ENCODE peak calls at places on chromosomes 1 and 21, in seven cellular contexts. One of them, this sample, is unnamed.

GRCh38 chr21:42534361-42534900 is 20.8 kb downstream of the SLC37A1 start:
- DNase-seq in DND-41: peak; percentile 23
- DNase-seq in fibroblast of lung: no peak
- DNase-seq in AG10803: no peak
- DNase-seq in heart left ventricle: peak; percentile 62
- DNase-seq in tibial artery: peak; percentile 47
- DNase-seq in fibroblast of mammary gland: no peak
- DNase-seq in this sample: no peak

GRCh38 chr1:246367046-246367445 is 140.0 kb downstream of the SMYD3 start:
- DNase-seq in DND-41: no peak
- DNase-seq in fibroblast of lung: no peak
- DNase-seq in AG10803: peak; percentile 1
- DNase-seq in heart left ventricle: no peak
- DNase-seq in tibial artery: no peak
- DNase-seq in fibroblast of mammary gland: no peak
- DNase-seq in this sample: no peak

GRCh38 chr1:111801071-111801850 is 45.6 kb downstream of the DDX20 start:
- DNase-seq in DND-41: no peak
- DNase-seq in fibroblast of lung: no peak
- DNase-seq in AG10803: no peak
- DNase-seq in heart left ventricle: peak; percentile 82
- DNase-seq in tibial artery: no peak
- DNase-seq in fibroblast of mammary gland: no peak
- DNase-seq in this sample: no peak

GRCh38 chr21:45406801-45407628 is 2.0 kb downstream of the COL18A1 start:
- DNase-seq in DND-41: no peak
- DNase-seq in fibroblast of lung: no peak
- DNase-seq in AG10803: no peak
- DNase-seq in heart left ventricle: peak; percentile 23
- DNase-seq in tibial artery: no peak
- DNase-seq in fibroblast of mammary gland: peak; percentile 44
- DNase-seq in this sample: no peak

GRCh38 chr21:34360488-34361241 is 3.1 kb upstream of the KCNE2 start:
- DNase-seq in DND-41: no peak
- DNase-seq in fibroblast of lung: no peak
- DNase-seq in AG10803: no peak
- DNase-seq in heart left ventricle: no peak
- DNase-seq in tibial artery: no peak
- DNase-seq in fibroblast of mammary gland: no peak
- DNase-seq in this sample: no peak

GRCh38 chr21:33042812-33043211 is 17.1 kb downstream of the OLIG2 start:
- DNase-seq in DND-41: no peak
- DNase-seq in fibroblast of lung: peak; percentile 93
- DNase-seq in AG10803: peak; percentile 76
- DNase-seq in heart left ventricle: no peak
- DNase-seq in tibial artery: no peak
- DNase-seq in fibroblast of mammary gland: peak; percentile 93
- DNase-seq in this sample: peak; percentile 71

GRCh38 chr21:31326478-31327247 is 17.4 kb downstream of the TIAM1 start:
- DNase-seq in DND-41: peak; percentile 65
- DNase-seq in fibroblast of lung: peak; percentile 60
- DNase-seq in AG10803: peak; percentile 18
- DNase-seq in heart left ventricle: no peak
- DNase-seq in tibial artery: no peak
- DNase-seq in fibroblast of mammary gland: peak; percentile 69
- DNase-seq in this sample: no peak

GRCh38 chr1:218165687-218166088 is 119.4 kb upstream of the RRP15 start:
- DNase-seq in DND-41: no peak
- DNase-seq in fibroblast of lung: no peak
- DNase-seq in AG10803: no peak
- DNase-seq in heart left ventricle: no peak
- DNase-seq in tibial artery: no peak
- DNase-seq in fibroblast of mammary gland: no peak
- DNase-seq in this sample: no peak

GRCh38 chr1:211732276-211732571 is 56.8 kb upstream of the NEK2 start:
- DNase-seq in DND-41: no peak
- DNase-seq in fibroblast of lung: no peak
- DNase-seq in AG10803: no peak
- DNase-seq in heart left ventricle: no peak
- DNase-seq in tibial artery: no peak
- DNase-seq in fibroblast of mammary gland: no peak
- DNase-seq in this sample: no peak

GRCh38 chr1:182193908-182194550 is 132.5 kb upstream of the ZNF648 start:
- DNase-seq in DND-41: no peak
- DNase-seq in fibroblast of lung: peak; percentile 39
- DNase-seq in AG10803: peak; percentile 96
- DNase-seq in heart left ventricle: no peak
- DNase-seq in tibial artery: peak; percentile 81
- DNase-seq in fibroblast of mammary gland: peak; percentile 98
- DNase-seq in this sample: peak; percentile 49

GRCh38 chr1:67534627-67535065 is 104.4 kb upstream of the SERBP1 start:
- DNase-seq in DND-41: no peak
- DNase-seq in fibroblast of lung: peak; percentile 73
- DNase-seq in AG10803: peak; percentile 21
- DNase-seq in heart left ventricle: no peak
- DNase-seq in tibial artery: no peak
- DNase-seq in fibroblast of mammary gland: peak; percentile 41
- DNase-seq in this sample: peak; percentile 53

GRCh38 chr21:46050651-46051378 is 47.1 kb upstream of the COL6A2 start:
- DNase-seq in DND-41: no peak
- DNase-seq in fibroblast of lung: no peak
- DNase-seq in AG10803: no peak
- DNase-seq in heart left ventricle: no peak
- DNase-seq in tibial artery: no peak
- DNase-seq in fibroblast of mammary gland: no peak
- DNase-seq in this sample: no peak

GRCh38 chr21:38505654-38506523 is 7.6 kb upstream of the ERG start:
- DNase-seq in DND-41: peak; percentile 55
- DNase-seq in fibroblast of lung: peak; percentile 70
- DNase-seq in AG10803: peak; percentile 74
- DNase-seq in heart left ventricle: no peak
- DNase-seq in tibial artery: no peak
- DNase-seq in fibroblast of mammary gland: peak; percentile 73
- DNase-seq in this sample: peak; percentile 81

GRCh38 chr1:155092641-155093040 is 14.0 kb downstream of the EFNA3 start:
- DNase-seq in DND-41: no peak
- DNase-seq in fibroblast of lung: no peak
- DNase-seq in AG10803: no peak
- DNase-seq in heart left ventricle: no peak
- DNase-seq in tibial artery: no peak
- DNase-seq in fibroblast of mammary gland: no peak
- DNase-seq in this sample: no peak

GRCh38 chr1:198937231-198938031 is 298.6 kb downstream of the PTPRC start:
- DNase-seq in DND-41: peak; percentile 85
- DNase-seq in fibroblast of lung: peak; percentile 97
- DNase-seq in AG10803: peak; percentile 91
- DNase-seq in heart left ventricle: peak; percentile 27
- DNase-seq in tibial artery: peak; percentile 43
- DNase-seq in fibroblast of mammary gland: peak; percentile 95
- DNase-seq in this sample: peak; percentile 92

GRCh38 chr21:33067045-33067444 is 2.9 kb upstream of the OLIG1 start:
- DNase-seq in DND-41: no peak
- DNase-seq in fibroblast of lung: no peak
- DNase-seq in AG10803: no peak
- DNase-seq in heart left ventricle: no peak
- DNase-seq in tibial artery: no peak
- DNase-seq in fibroblast of mammary gland: no peak
- DNase-seq in this sample: no peak

GRCh38 chr21:15061747-15062146 is 3.1 kb downstream of the NRIP1 start:
- DNase-seq in DND-41: no peak
- DNase-seq in fibroblast of lung: no peak
- DNase-seq in AG10803: no peak
- DNase-seq in heart left ventricle: no peak
- DNase-seq in tibial artery: no peak
- DNase-seq in fibroblast of mammary gland: no peak
- DNase-seq in this sample: no peak

GRCh38 chr21:15063081-15063820 is 1.5 kb downstream of the NRIP1 start:
- DNase-seq in DND-41: peak; percentile 20
- DNase-seq in fibroblast of lung: peak; percentile 50
- DNase-seq in AG10803: no peak
- DNase-seq in heart left ventricle: no peak
- DNase-seq in tibial artery: no peak
- DNase-seq in fibroblast of mammary gland: no peak
- DNase-seq in this sample: peak; percentile 74

GRCh38 chr21:15061284-15061683 is 3.5 kb downstream of the NRIP1 start:
- DNase-seq in DND-41: no peak
- DNase-seq in fibroblast of lung: no peak
- DNase-seq in AG10803: no peak
- DNase-seq in heart left ventricle: no peak
- DNase-seq in tibial artery: no peak
- DNase-seq in fibroblast of mammary gland: no peak
- DNase-seq in this sample: no peak

GRCh38 chr21:15063821-15064575 is 802 bp downstream of the NRIP1 start:
- DNase-seq in DND-41: peak; percentile 29
- DNase-seq in fibroblast of lung: peak; percentile 49
- DNase-seq in AG10803: peak; percentile 34
- DNase-seq in heart left ventricle: peak; percentile 77
- DNase-seq in tibial artery: peak; percentile 57
- DNase-seq in fibroblast of mammary gland: no peak
- DNase-seq in this sample: peak; percentile 37

DNA sequence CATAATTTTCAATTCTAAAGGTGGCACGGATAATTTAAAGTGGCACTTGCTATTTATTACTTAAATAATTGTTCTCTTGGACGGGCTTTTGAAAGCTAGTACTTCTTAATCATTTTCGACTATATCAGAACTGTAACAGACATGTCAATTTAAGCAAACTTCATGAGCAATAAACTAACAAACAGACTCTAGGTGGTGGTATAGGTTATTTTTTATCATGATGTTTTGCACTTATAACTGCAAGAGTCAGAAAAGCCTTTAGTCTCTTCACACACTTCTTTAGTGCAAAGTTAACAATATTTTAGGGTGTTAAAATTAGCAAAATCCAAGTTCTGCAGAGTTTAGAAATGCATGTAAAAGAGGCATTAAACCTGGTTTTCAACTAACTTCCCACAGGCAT is 2.2 kb downstream of the NRIP1 start:
- DNase-seq in DND-41: no peak
- DNase-seq in fibroblast of lung: peak; percentile 15
- DNase-seq in AG10803: no peak
- DNase-seq in heart left ventricle: no peak
- DNase-seq in tibial artery: no peak
- DNase-seq in fibroblast of mammary gland: peak; percentile 62
- DNase-seq in this sample: peak; percentile 32
- H3K4me3 ChIP-seq in DND-41: peak overlapping the region; percentile 85
- H3K4me3 ChIP-seq in fibroblast of lung: peak overlapping the region; percentile 49
- H3K4me3 ChIP-seq in AG10803: peak overlapping the region; percentile 68
- H3K4me3 ChIP-seq in heart left ventricle: peak overlapping the region; percentile 85
- H3K4me3 ChIP-seq in tibial artery: no peak overlapping the region
- H3K4me3 ChIP-seq in fibroblast of mammary gland: peak overlapping the region; percentile 87
- H3K4me3 ChIP-seq in this sample: peak overlapping the region; percentile 81

GRCh38 chr1:83813571-83813970 is 185.4 kb downstream of the TTLL7 start:
- DNase-seq in DND-41: no peak
- DNase-seq in fibroblast of lung: no peak
- DNase-seq in AG10803: no peak
- DNase-seq in heart left ventricle: no peak
- DNase-seq in tibial artery: no peak
- DNase-seq in fibroblast of mammary gland: no peak
- DNase-seq in this sample: no peak
- TF ChIP-seq CTCF in DND-41: no peak
- TF ChIP-seq CTCF in fibroblast of lung: no peak
- TF ChIP-seq CTCF in AG10803: no peak
- TF ChIP-seq CTCF in heart left ventricle: no peak
- TF ChIP-seq CTCF in tibial artery: no peak
- TF ChIP-seq CTCF in fibroblast of mammary gland: no peak
- TF ChIP-seq CTCF in this sample: no peak

DNA sequence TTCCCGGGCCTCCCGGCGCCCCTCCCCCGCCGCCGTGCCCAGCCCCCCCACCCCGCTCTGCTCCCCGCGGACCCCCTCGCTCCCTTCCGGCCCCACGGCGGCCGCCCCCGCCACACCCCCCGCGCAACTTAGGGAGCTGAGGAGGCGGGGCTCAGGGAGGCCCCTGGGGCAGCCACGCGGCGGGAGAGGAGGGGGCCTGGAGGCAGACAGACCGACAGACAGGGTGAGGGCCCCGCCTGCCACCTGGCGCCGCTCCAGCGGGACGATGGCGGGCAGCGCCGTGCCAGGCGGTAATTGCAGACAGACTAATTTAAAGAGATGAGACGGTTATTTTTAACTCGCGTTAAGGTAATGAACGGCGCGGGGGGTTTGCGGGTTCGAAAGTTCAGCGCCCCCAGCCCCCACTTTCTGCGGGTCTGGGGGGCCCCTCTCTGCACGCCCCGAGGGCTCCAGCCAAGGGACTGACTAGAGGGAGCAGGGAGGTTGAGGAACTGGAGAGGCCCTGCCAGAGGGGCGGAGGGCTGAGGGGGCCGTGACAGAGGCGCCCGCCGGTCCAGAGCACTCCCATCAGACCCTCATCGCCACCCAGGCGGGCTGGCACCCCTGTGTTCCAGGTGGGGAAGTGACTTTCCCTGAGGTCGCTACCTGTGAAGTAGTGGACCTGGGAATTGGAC is 5.3 kb downstream of the FOXO6 start:
- DNase-seq in DND-41: peak; percentile 82
- DNase-seq in fibroblast of lung: no peak
- DNase-seq in AG10803: no peak
- DNase-seq in heart left ventricle: no peak
- DNase-seq in tibial artery: no peak
- DNase-seq in fibroblast of mammary gland: no peak
- DNase-seq in this sample: no peak
- H3K4me3 ChIP-seq in DND-41: peak overlapping the region; percentile 58
- H3K4me3 ChIP-seq in fibroblast of lung: no peak overlapping the region
- H3K4me3 ChIP-seq in AG10803: no peak overlapping the region
- H3K4me3 ChIP-seq in heart left ventricle: peak overlapping the region; percentile 31
- H3K4me3 ChIP-seq in tibial artery: peak overlapping the region; percentile 62
- H3K4me3 ChIP-seq in fibroblast of mammary gland: no peak overlapping the region
- H3K4me3 ChIP-seq in this sample: peak overlapping the region; percentile 33

GRCh38 chr1:197435224-197435623 is 167.2 kb downstream of the CRB1 start:
- DNase-seq in DND-41: no peak
- DNase-seq in fibroblast of lung: no peak
- DNase-seq in AG10803: no peak
- DNase-seq in heart left ventricle: no peak
- DNase-seq in tibial artery: no peak
- DNase-seq in fibroblast of mammary gland: no peak
- DNase-seq in this sample: no peak
- TF ChIP-seq CTCF in DND-41: no peak
- TF ChIP-seq CTCF in fibroblast of lung: no peak
- TF ChIP-seq CTCF in AG10803: no peak
- TF ChIP-seq CTCF in heart left ventricle: no peak
- TF ChIP-seq CTCF in tibial artery: no peak
- TF ChIP-seq CTCF in fibroblast of mammary gland: no peak
- TF ChIP-seq CTCF in this sample: no peak

DNA sequence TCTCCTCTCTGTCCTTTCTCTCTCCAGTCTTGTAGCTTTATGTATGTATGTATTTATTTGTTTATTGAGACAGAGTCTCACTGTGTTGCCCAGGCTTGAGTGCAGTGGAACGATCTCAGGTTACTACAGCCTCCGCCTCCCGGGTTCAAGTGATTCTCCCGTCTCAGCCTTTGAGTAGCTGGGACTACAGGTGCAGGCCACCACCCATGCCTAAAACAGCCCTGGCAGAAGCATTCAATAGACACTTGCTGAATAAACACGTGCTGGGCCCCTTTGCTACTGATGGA is 2.5 kb downstream of the KIAA2013 start:
- DNase-seq in DND-41: no peak
- DNase-seq in fibroblast of lung: no peak
- DNase-seq in AG10803: no peak
- DNase-seq in heart left ventricle: no peak
- DNase-seq in tibial artery: no peak
- DNase-seq in fibroblast of mammary gland: no peak
- DNase-seq in this sample: no peak
- H3K4me3 ChIP-seq in DND-41: peak overlapping the region; percentile 62
- H3K4me3 ChIP-seq in fibroblast of lung: no peak overlapping the region
- H3K4me3 ChIP-seq in AG10803: peak overlapping the region; percentile 62
- H3K4me3 ChIP-seq in heart left ventricle: no peak overlapping the region
- H3K4me3 ChIP-seq in tibial artery: peak overlapping the region; percentile 65
- H3K4me3 ChIP-seq in fibroblast of mammary gland: no peak overlapping the region
- H3K4me3 ChIP-seq in this sample: no peak overlapping the region